ENCODE peak calls at places on chromosomes 6 and 20, in eight cellular contexts. A, N, B, T, R, L, E and Y are unnamed samples.

GRCh38 chr6:119552016-119552415 is 202.5 kb upstream of the MAN1A1 start:
- DNase-seq in A (no peak), N (no peak), B (no peak), T (no peak), R (no peak), L (no peak), E (no peak), Y (no peak)

GRCh38 chr6:3347237-3347636 is 88.5 kb downstream of the PSMG4 start:
- DNase-seq in A (no peak), N (no peak), B (no peak), T (no peak), R (no peak), L (no peak), E (no peak), Y (no peak)

GRCh38 chr6:89140347-89141159 is 5.3 kb upstream of the PM20D2 start:
- DNase-seq in A (no peak), N (no peak), B (no peak), T (no peak), R (no peak), L (no peak), E (no peak), Y (no peak)

GRCh38 chr20:17621229-17621968 is 51.5 kb downstream of the DSTN start:
- DNase-seq in A (peak; percentile 15), N (no peak), B (no peak), T (no peak), R (no peak), L (peak; percentile 68), E (no peak), Y (no peak)

GRCh38 chr6:100464162-100464851 is 414 bp downstream of the SIM1 start:
- DNase-seq in A (no peak), N (no peak), B (no peak), T (no peak), R (no peak), L (no peak), E (no peak), Y (no peak)

GRCh38 chr6:87742106-87742505 is 40.1 kb upstream of the AKIRIN2 start:
- DNase-seq in A (no peak), N (peak; percentile 82), B (peak; percentile 21), T (no peak), R (peak; percentile 39), L (peak; percentile 80), E (no peak), Y (no peak)

GRCh38 chr6:122778961-122779671 is 400 bp upstream of the FABP7 start:
- DNase-seq in A (no peak), N (no peak), B (no peak), T (no peak), R (no peak), L (no peak), E (no peak), Y (no peak)

GRCh38 chr20:64261138-64261537 is 5.6 kb downstream of the PCMTD2 start:
- DNase-seq in A (peak; percentile 74), N (no peak), B (no peak), T (no peak), R (no peak), L (no peak), E (peak; percentile 44), Y (no peak)

GRCh38 chr6:125790403-125791150 is at the start of gene NCOA7:
- DNase-seq in A (peak; percentile 81), N (peak; percentile 53), B (peak; percentile 73), T (peak; percentile 43), R (peak; percentile 82), L (peak; percentile 94), E (no peak), Y (no peak)

GRCh38 chr6:27168586-27169443 is 78.7 kb upstream of the PRSS16 start:
- DNase-seq in A (no peak), N (no peak), B (no peak), T (no peak), R (no peak), L (no peak), E (no peak), Y (no peak)

GRCh38 chr6:113636357-113636824 is 220.8 kb upstream of the MARCKS start:
- DNase-seq in A (no peak), N (no peak), B (no peak), T (no peak), R (no peak), L (no peak), E (no peak), Y (no peak)